ENCODE peak calls at places on chromosome 22, in seven cellular contexts. B is right lobe of liver; P is mammary epithelial cell; X is endodermal cell; R is stomach; O is CD8-positive, alpha-beta T cell; N is Peyer's patch. Y is an unnamed sample.

GRCh38 chr22:28801845-28802594 is 1.7 kb upstream of the XBP1 start:
- DNase-seq in B (peak), P (no peak), X (no peak), R (peak), O (no peak), N (no peak), Y (peak)

GRCh38 chr22:50246242-50247175 is 1.7 kb upstream of the TUBGCP6 start:
- DNase-seq in B (no peak), P (no peak), X (no peak), R (no peak), O (no peak), N (no peak), Y (no peak)

GRCh38 chr22:49016909-49017768 is 810.5 kb downstream of the BRD1 start:
- DNase-seq in B (peak), P (no peak), X (peak), R (peak), O (no peak), N (peak), Y (no peak)

GRCh38 chr22:27842994-27843431 is 41.5 kb upstream of the MN1 start:
- DNase-seq in B (no peak), P (no peak), X (no peak), R (no peak), O (no peak), N (no peak), Y (no peak)

GRCh38 chr22:50641696-50642607 is 14.0 kb upstream of the ARSA start:
- DNase-seq in B (peak), P (no peak), X (peak), R (no peak), O (no peak), N (no peak), Y (peak)

GRCh38 chr22:46528121-46528610 is 9.3 kb downstream of the CELSR1 start:
- DNase-seq in B (no peak), P (peak), X (peak), R (no peak), O (no peak), N (no peak), Y (no peak)

GRCh38 chr22:42396621-42397331 is 35.4 kb downstream of the NFAM1 start:
- DNase-seq in B (no peak), P (peak), X (no peak), R (no peak), O (peak), N (no peak), Y (peak)

GRCh38 chr22:45638197-45638596 is 33.4 kb upstream of the ATXN10 start:
- DNase-seq in B (no peak), P (no peak), X (no peak), R (no peak), O (no peak), N (no peak), Y (no peak)

GRCh38 chr22:46287873-46288751 is 8.6 kb upstream of the GTSE1 start:
- DNase-seq in B (no peak), P (no peak), X (no peak), R (peak), O (no peak), N (peak), Y (no peak)

GRCh38 chr22:20951932-20952380 is 15.1 kb upstream of the AIFM3 start:
- DNase-seq in B (peak), P (no peak), X (no peak), R (no peak), O (no peak), N (peak), Y (no peak)
- H3K4me3 ChIP-seq in B (no peak), P (no peak), X (no peak), R (no peak), O (no peak), N (no peak), Y (no peak)

DNA sequence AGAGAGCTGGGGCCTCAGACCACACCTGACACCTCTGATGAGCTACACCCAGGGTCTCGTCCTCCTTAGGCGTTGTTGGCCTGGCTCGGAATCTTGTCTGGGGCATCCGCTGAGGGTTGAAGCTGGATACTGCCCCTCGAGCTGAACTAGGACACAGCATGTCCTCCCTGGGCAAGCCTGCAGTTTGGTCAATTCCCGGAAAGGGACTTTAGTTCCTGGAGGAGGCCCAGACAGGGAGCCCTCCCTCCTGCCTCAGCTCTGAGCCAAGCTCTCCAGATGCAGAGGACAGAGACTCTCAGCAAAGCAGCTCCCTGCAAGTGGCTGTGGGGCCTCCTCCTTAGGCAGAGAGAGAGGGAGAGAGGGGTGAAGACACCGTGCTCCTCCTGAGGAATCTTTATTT is 4.9 kb downstream of the APOL3 start:
- DNase-seq in B (peak), P (no peak), X (no peak), R (peak), O (no peak), N (no peak), Y (peak)
- H3K4me3 ChIP-seq in B (peak), P (no peak), X (no peak), R (peak), O (peak), N (no peak), Y (no peak)

GRCh38 chr22:35522571-35523149 is 18.0 kb upstream of the RASD2 start:
- DNase-seq in B (no peak), P (no peak), X (no peak), R (no peak), O (no peak), N (no peak), Y (no peak)

GRCh38 chr22:35521358-35522264 is 19.0 kb upstream of the RASD2 start:
- DNase-seq in B (no peak), P (peak), X (no peak), R (no peak), O (no peak), N (peak), Y (no peak)

GRCh38 chr22:35524966-35525686 is 15.5 kb upstream of the RASD2 start:
- DNase-seq in B (no peak), P (no peak), X (no peak), R (no peak), O (no peak), N (peak), Y (no peak)

GRCh38 chr22:35525687-35526332 is 14.8 kb upstream of the RASD2 start:
- DNase-seq in B (no peak), P (no peak), X (no peak), R (no peak), O (no peak), N (peak), Y (no peak)

DNA sequence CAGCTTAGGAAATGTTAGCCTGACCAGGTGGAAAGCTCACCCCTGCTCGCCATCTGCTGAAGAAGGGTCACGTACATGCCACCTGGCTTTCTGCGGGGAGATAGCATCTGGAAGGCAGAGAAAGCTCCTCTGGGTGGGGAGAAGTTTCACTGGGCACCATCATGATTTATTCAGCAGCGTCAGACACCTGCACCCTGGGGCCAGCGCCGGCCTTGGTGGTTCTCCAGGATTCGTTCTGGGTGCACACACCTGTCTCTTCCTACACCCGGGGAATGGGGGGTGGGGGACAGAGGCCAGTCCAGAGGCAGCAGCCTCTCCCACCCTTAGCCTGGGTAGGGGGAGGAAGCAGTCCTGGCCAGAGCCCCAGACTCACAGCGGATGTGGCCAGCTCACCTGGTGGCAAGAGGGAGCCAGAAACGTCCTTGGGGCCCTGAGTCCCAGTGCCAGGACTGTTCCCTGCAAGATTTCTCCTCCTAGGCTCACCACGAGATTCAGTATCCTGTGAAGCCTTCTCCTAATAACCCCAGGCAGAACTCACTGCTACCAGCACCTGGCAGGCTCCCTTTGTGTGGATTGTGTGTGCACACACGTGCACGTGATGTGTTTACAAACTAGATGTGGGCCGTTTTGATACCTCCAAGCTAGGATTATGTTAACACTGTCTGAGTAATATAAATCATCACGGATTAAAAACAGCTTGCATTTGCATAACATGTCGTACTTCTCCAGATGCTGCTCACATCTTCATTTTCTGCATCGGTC is 17.3 kb upstream of the RASD2 start:
- DNase-seq in B (no peak), P (no peak), X (no peak), R (no peak), O (no peak), N (peak), Y (no peak)
- H3K4me3 ChIP-seq in B (no peak), P (no peak), X (no peak), R (no peak), O (no peak), N (no peak), Y (no peak)

GRCh38 chr22:29949872-29950271 is 66.9 kb downstream of the MTMR3 start:
- DNase-seq in B (no peak), P (no peak), X (no peak), R (no peak), O (no peak), N (no peak), Y (no peak)

GRCh38 chr22:29951675-29952413 is 68.9 kb downstream of the MTMR3 start:
- DNase-seq in B (no peak), P (peak), X (no peak), R (no peak), O (no peak), N (no peak), Y (no peak)

GRCh38 chr22:29956680-29957079 is 73.7 kb downstream of the MTMR3 start:
- DNase-seq in B (no peak), P (peak), X (no peak), R (no peak), O (no peak), N (no peak), Y (no peak)

GRCh38 chr22:29958170-29958569 is 75.2 kb downstream of the MTMR3 start:
- DNase-seq in B (no peak), P (no peak), X (no peak), R (no peak), O (no peak), N (no peak), Y (no peak)

DNA sequence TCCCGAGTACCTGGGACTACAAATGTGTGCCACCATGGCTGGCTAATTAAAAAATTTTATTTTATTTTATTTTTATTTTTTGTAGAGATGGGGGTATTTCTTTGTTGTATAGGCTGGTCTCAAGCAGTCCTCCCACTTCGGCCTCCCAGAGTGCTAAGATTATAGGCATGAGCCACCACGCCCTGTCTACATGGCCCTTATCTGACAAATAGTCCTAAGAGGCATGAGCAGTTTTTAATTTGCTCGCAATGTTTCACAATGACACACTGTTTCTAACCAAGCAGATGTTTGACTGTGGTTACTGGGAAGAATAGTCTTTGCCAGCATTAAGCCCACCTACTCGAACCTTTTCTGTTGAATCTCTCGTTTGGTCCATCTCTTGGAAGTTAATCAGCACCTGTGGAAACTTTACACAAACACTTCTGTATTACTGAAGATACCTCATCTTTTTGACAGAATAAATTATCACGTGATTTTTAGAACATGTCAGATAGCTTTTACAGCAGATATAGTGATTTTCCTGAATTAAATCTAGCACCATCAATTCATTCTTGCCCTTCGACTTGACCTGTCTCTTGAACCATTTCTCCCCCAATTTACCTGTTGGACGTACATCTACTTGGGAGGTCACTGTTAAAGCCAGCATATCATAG is 71.4 kb downstream of the MTMR3 start:
- DNase-seq in B (no peak), P (no peak), X (no peak), R (no peak), O (no peak), N (no peak), Y (no peak)
- H3K4me3 ChIP-seq in B (no peak), P (no peak), X (no peak), R (no peak), O (no peak), N (no peak), Y (no peak)

DNA sequence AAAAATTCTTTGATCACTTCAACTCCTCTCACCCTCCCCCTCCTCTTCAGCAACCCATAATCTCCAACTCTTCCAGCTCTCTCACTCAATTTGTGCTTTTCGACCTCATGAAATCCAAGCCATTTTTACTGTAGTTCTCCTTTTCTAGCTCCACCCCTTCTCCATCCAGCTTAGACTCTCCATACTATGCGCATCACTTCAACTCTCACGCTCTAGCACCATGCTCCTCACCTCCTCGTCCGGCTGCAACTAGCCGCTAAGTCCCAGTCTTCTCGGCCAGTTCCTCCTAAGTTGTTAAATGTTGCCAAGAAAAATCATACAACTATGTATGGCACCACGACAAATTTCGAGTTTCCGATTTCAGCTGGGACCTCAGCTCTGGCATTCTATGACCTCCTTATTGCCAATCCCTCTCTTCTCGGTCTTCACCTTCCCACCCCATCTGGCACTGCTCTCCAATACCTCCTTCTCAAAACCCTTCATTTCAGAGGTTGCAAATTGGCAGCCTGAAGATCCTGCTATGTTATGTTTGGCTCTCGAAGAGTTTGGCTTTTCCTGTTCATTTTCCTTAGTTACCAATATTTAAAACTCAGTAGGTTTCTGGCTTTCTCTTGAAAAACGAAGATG is 1.1 kb downstream of the ZNF70 start:
- DNase-seq in B (no peak), P (no peak), X (no peak), R (no peak), O (no peak), N (no peak), Y (no peak)
- H3K4me3 ChIP-seq in B (no peak), P (peak), X (peak), R (peak), O (no peak), N (no peak), Y (peak)

DNA sequence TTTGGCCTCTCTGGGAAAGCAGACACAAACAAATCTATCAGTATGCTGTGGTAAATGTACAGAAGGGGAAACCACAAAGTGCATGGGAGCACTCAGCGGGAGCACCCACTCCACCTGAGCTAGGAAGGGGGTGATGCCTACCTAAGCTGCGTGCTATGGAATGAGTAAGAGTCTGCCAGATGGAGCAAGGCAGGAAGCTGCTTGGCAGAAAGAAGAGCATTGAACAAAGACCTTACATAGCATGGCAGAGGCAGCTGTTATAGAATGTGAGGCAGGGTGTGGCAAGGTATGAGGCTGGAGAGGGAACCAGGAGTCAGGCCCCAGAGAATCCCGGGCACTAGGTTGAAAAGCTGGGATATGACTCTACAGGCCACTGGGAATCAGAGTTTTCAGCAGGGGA is 13.8 kb upstream of the MTFP1 start:
- DNase-seq in B (no peak), P (peak), X (no peak), R (no peak), O (no peak), N (no peak), Y (no peak)
- H3K4me3 ChIP-seq in B (no peak), P (no peak), X (no peak), R (no peak), O (no peak), N (no peak), Y (no peak)

GRCh38 chr22:44351685-44352377 is 39.1 kb upstream of the SHISAL1 start:
- DNase-seq in B (no peak), P (peak), X (peak), R (no peak), O (no peak), N (no peak), Y (no peak)
- H3K4me3 ChIP-seq in B (no peak), P (no peak), X (no peak), R (no peak), O (no peak), N (no peak), Y (no peak)

GRCh38 chr22:36936362-36937116 is 23.1 kb downstream of the CSF2RB start:
- DNase-seq in B (no peak), P (no peak), X (no peak), R (no peak), O (no peak), N (no peak), Y (no peak)
- H3K4me3 ChIP-seq in B (no peak), P (no peak), X (no peak), R (no peak), O (no peak), N (no peak), Y (no peak)